ENCODE peak calls at places on chromosomes 16 and 17, in seven cellular contexts. J is A549, K is transverse colon, M is heart left ventricle, A is stomach, V is GM12878, H is GM12892. Z is an unnamed sample.

GRCh38 chr17:54888254-54888653 is 12.4 kb upstream of the TOM1L1 start:
- DNase-seq in J (no peak), K (no peak), M (no peak), A (no peak), V (no peak), H (no peak), Z (no peak)

GRCh38 chr17:81509048-81509686 is 3.4 kb downstream of the ACTG1 start:
- DNase-seq in J (peak), K (peak), M (no peak), A (no peak), V (no peak), H (no peak), Z (no peak)

GRCh38 chr16:4404247-4404966 is 12.0 kb downstream of the CORO7 start:
- DNase-seq in J (peak), K (peak), M (no peak), A (peak), V (no peak), H (peak), Z (no peak)

GRCh38 chr17:60039509-60040442 is 38.9 kb downstream of the HEATR6 start:
- DNase-seq in J (no peak), K (no peak), M (no peak), A (no peak), V (no peak), H (no peak), Z (no peak)

GRCh38 chr17:38885044-38885727 is 15.3 kb downstream of the LASP1 start:
- DNase-seq in J (no peak), K (peak), M (no peak), A (no peak), V (no peak), H (no peak), Z (no peak)

GRCh38 chr16:29663020-29663828 is at the start of gene SPN:
- DNase-seq in J (no peak), K (peak), M (no peak), A (no peak), V (no peak), H (peak), Z (no peak)

GRCh38 chr16:84205976-84206691 is 15.2 kb downstream of the ADAD2 start:
- DNase-seq in J (no peak), K (no peak), M (no peak), A (no peak), V (no peak), H (no peak), Z (no peak)

GRCh38 chr16:27441998-27442397 is 40.0 kb downstream of the IL21R start:
- DNase-seq in J (no peak), K (no peak), M (no peak), A (no peak), V (no peak), H (no peak), Z (no peak)

GRCh38 chr17:28746611-28747045 is 2.8 kb downstream of the TRAF4 start:
- DNase-seq in J (peak), K (peak), M (no peak), A (peak), V (no peak), H (no peak), Z (no peak)

GRCh38 chr17:41917192-41917591 is 1.6 kb downstream of the ACLY start:
- DNase-seq in J (peak), K (no peak), M (no peak), A (no peak), V (no peak), H (no peak), Z (no peak)

GRCh38 chr16:11224096-11224893 is 31.7 kb downstream of the SOCS1 start:
- DNase-seq in J (no peak), K (peak), M (peak), A (peak), V (peak), H (peak), Z (no peak)

GRCh38 chr16:79283578-79283977 is 317.0 kb downstream of the MAF start:
- DNase-seq in J (no peak), K (peak), M (no peak), A (no peak), V (no peak), H (no peak), Z (no peak)

GRCh38 chr16:48194828-48195566 is 39.2 kb upstream of the ABCC12 start:
- DNase-seq in J (peak), K (no peak), M (no peak), A (peak), V (no peak), H (no peak), Z (no peak)

GRCh38 chr16:50611332-50611934 is 63.2 kb downstream of the NKD1 start:
- DNase-seq in J (no peak), K (no peak), M (no peak), A (no peak), V (no peak), H (no peak), Z (no peak)

GRCh38 chr17:8152112-8152775 is at the start of gene PER1:
- DNase-seq in J (peak), K (peak), M (peak), A (peak), V (peak), H (peak), Z (peak)

GRCh38 chr17:8153957-8154607 is 1.9 kb upstream of the PER1 start:
- DNase-seq in J (peak), K (peak), M (peak), A (peak), V (no peak), H (no peak), Z (peak)

GRCh38 chr17:8154608-8155152 is 2.5 kb upstream of the PER1 start:
- DNase-seq in J (no peak), K (no peak), M (no peak), A (no peak), V (no peak), H (no peak), Z (no peak)

GRCh38 chr17:8152981-8153549 is 861 bp upstream of the PER1 start:
- DNase-seq in J (no peak), K (no peak), M (no peak), A (no peak), V (no peak), H (no peak), Z (no peak)

GRCh38 chr17:8153550-8153956 is 1.3 kb upstream of the PER1 start:
- DNase-seq in J (peak), K (peak), M (peak), A (peak), V (no peak), H (no peak), Z (no peak)
- TF ChIP-seq POLR2A in J (no peak), K (no peak), M (peak), A (no peak), V (no peak), H (no peak), Z (no peak)

GRCh38 chr16:89922884-89923639 is at the start of gene TUBB3:
- DNase-seq in J (peak), K (peak), M (peak), A (peak), V (no peak), H (peak), Z (peak)
- TF ChIP-seq POLR2A in J (peak), K (no peak), M (peak), A (no peak), V (peak), H (no peak), Z (peak)

DNA sequence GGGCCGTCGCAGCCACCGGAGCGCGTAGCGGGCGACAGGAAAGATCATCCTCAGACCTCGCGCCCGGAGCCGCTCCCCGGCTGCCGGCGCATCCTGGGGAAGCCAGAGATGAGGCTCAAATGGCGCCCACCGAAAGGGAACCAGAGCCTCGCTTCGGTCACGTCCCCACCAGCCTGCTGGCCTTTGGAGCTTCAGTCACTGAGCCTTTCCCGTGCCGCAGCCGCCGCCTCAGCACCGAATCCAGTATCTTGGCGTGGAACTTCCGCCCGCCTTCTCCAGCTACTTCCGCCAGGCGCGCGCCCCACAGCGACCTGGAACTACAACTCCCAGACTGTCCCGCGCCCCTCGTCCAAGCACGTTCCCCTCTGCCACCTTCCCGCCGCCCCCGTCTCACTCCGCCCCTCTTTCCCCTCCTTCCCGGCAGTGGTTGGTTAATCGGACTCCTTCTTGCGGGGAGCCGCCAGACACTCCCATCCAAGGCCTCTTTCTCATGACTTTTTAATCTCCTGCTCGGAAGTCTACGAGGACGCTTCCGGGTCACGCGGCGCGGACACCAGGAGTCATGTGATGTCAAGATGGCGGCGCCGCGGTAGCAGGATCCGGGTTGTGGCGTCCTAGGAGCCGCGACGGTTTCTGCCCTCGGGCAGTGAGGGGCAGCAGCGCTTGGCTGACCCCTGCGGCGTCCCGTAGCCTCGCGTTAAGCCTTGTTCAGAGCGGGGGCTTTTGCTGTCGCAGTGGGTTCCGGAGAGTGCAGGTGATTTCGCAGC is at the start of the genes SMCR8 and TOP3A:
- DNase-seq in J (peak), K (peak), M (peak), A (peak), V (peak), H (peak), Z (peak)
- TF ChIP-seq POLR2A in J (peak), K (peak), M (peak), A (no peak), V (peak), H (peak), Z (peak)

GRCh38 chr16:70746040-70746707 is 54.8 kb downstream of the VAC14 start:
- DNase-seq in J (peak), K (peak), M (no peak), A (peak), V (no peak), H (no peak), Z (peak)
- TF ChIP-seq POLR2A in J (no peak), K (no peak), M (no peak), A (no peak), V (no peak), H (no peak), Z (no peak)